ENCODE peak calls at places on chromosomes 16 and 17, in four cellular contexts. A is NCI-H2029, D is amniotic stem cell, R is heart right ventricle. U is an unnamed sample.

GRCh38 chr16:47732122-47732805 is 271.1 kb downstream of the PHKB start:
- DNase-seq in A (no peak), D (no peak), R (no peak), U (peak; percentile 62)

GRCh38 chr16:10888320-10888937 is 11.4 kb downstream of the CIITA start:
- DNase-seq in A (no peak), D (no peak), R (no peak), U (no peak)

GRCh38 chr16:64841071-64841470 is 280.8 kb downstream of the CDH11 start:
- DNase-seq in A (no peak), D (no peak), R (no peak), U (no peak)

GRCh38 chr16:401468-402348 is at the start of gene DECR2:
- DNase-seq in A (peak; percentile 85), D (peak; percentile 88), R (peak; percentile 96), U (peak; percentile 77)

GRCh38 chr17:71237903-71238538 is 882.8 kb upstream of the SOX9 start:
- DNase-seq in A (no peak), D (no peak), R (no peak), U (peak; percentile 30)

GRCh38 chr17:74353446-74354060 is 8.1 kb downstream of the BTBD17 start:
- DNase-seq in A (no peak), D (no peak), R (no peak), U (no peak)

GRCh38 chr16:15607700-15608396 is 35.1 kb downstream of the MARF1 start:
- DNase-seq in A (no peak), D (no peak), R (peak; percentile 57), U (peak; percentile 3)

GRCh38 chr16:58462997-58463891 is 36.7 kb upstream of the NDRG4 start:
- DNase-seq in A (no peak), D (no peak), R (peak; percentile 36), U (no peak)

GRCh38 chr17:47253541-47254402 is at the start of gene ITGB3:
- DNase-seq in A (peak; percentile 17), D (peak; percentile 31), R (peak; percentile 77), U (peak; percentile 44)

GRCh38 chr17:49898547-49899490 is 51.0 kb upstream of the TAC4 start:
- DNase-seq in A (no peak), D (no peak), R (no peak), U (no peak)

GRCh38 chr17:79560527-79560926 is 50.3 kb downstream of the RBFOX3 start:
- DNase-seq in A (no peak), D (no peak), R (no peak), U (no peak)

GRCh38 chr16:23869052-23869451 is 33.3 kb downstream of the PRKCB start:
- DNase-seq in A (no peak), D (no peak), R (no peak), U (no peak)

GRCh38 chr17:75364078-75364477 is 41.4 kb downstream of the GRB2 start:
- DNase-seq in A (no peak), D (peak; percentile 49), R (no peak), U (peak; percentile 26)

GRCh38 chr17:80883831-80884735 is 107.6 kb upstream of the CHMP6 start:
- DNase-seq in A (no peak), D (no peak), R (no peak), U (no peak)

GRCh38 chr17:73511716-73512115 is 132.5 kb downstream of the SDK2 start:
- DNase-seq in A (no peak), D (no peak), R (no peak), U (no peak)

GRCh38 chr16:57998484-57998883 is 2.0 kb downstream of the ZNF319 start:
- DNase-seq in A (peak; percentile 7), D (no peak), R (no peak), U (no peak)